ENCODE peak calls at places on chromosomes 3 and 15, in four cellular contexts. One of them, this sample, is unnamed.

GRCh38 chr3:139534444-139534812 is 5.1 kb downstream of the RBP1 start:
- DNase-seq in A549: no peak
- DNase-seq in AG04450: peak; percentile 84
- DNase-seq in foreskin fibroblast: peak; percentile 69
- DNase-seq in this sample: no peak

GRCh38 chr15:29050870-29051269 is 165.1 kb downstream of the APBA2 start:
- DNase-seq in A549: no peak
- DNase-seq in foreskin fibroblast: peak; percentile 85
- DNase-seq in AG04450: no peak
- DNase-seq in this sample: peak; percentile 42

GRCh38 chr15:80455668-80456442 is 51.7 kb downstream of the ARNT2 start:
- DNase-seq in AG04450: peak; percentile 93
- DNase-seq in A549: peak; percentile 83
- DNase-seq in foreskin fibroblast: peak; percentile 96
- DNase-seq in this sample: peak; percentile 93

GRCh38 chr15:61050844-61051569 is 178.1 kb downstream of the RORA start:
- DNase-seq in A549: no peak
- DNase-seq in foreskin fibroblast: no peak
- DNase-seq in AG04450: no peak
- DNase-seq in this sample: peak; percentile 13

GRCh38 chr3:14890470-14890869 is 56.9 kb upstream of the NR2C2 start:
- DNase-seq in AG04450: no peak
- DNase-seq in A549: no peak
- DNase-seq in foreskin fibroblast: no peak
- DNase-seq in this sample: no peak

GRCh38 chr15:64800476-64800875 is 25.0 kb downstream of the PIF1 start:
- DNase-seq in foreskin fibroblast: no peak
- DNase-seq in AG04450: no peak
- DNase-seq in A549: no peak
- DNase-seq in this sample: no peak

GRCh38 chr15:38557855-38558713 is 6.5 kb downstream of the RASGRP1 start:
- DNase-seq in A549: no peak
- DNase-seq in AG04450: no peak
- DNase-seq in foreskin fibroblast: no peak
- DNase-seq in this sample: no peak

GRCh38 chr3:42102569-42102968 is 11.4 kb downstream of the TRAK1 start:
- DNase-seq in A549: no peak
- DNase-seq in AG04450: no peak
- DNase-seq in foreskin fibroblast: no peak
- DNase-seq in this sample: no peak

GRCh38 chr3:73759290-73759689 is 134.5 kb upstream of the PDZRN3 start:
- DNase-seq in AG04450: no peak
- DNase-seq in foreskin fibroblast: peak; percentile 48
- DNase-seq in A549: no peak
- DNase-seq in this sample: no peak

GRCh38 chr3:144053121-144053520 is 81.5 kb downstream of the DIPK2A start:
- DNase-seq in AG04450: peak; percentile 34
- DNase-seq in foreskin fibroblast: peak; percentile 80
- DNase-seq in A549: no peak
- DNase-seq in this sample: peak; percentile 91

GRCh38 chr15:45112592-45113379 is 1.2 kb downstream of the DUOX2 start:
- DNase-seq in foreskin fibroblast: no peak
- DNase-seq in A549: peak; percentile 13
- DNase-seq in AG04450: no peak
- DNase-seq in this sample: no peak

GRCh38 chr3:101938262-101938847 is 89.0 kb downstream of the NFKBIZ start:
- DNase-seq in A549: no peak
- DNase-seq in AG04450: no peak
- DNase-seq in foreskin fibroblast: no peak
- DNase-seq in this sample: no peak

GRCh38 chr3:139260041-139260486 is 83.8 kb upstream of the MRPS22 start:
- DNase-seq in AG04450: no peak
- DNase-seq in foreskin fibroblast: no peak
- DNase-seq in A549: no peak
- DNase-seq in this sample: no peak

GRCh38 chr3:174955513-174956001 is 96.4 kb downstream of the NAALADL2 start:
- DNase-seq in foreskin fibroblast: peak; percentile 64
- DNase-seq in A549: peak; percentile 28
- DNase-seq in AG04450: no peak
- DNase-seq in this sample: peak; percentile 60

GRCh38 chr3:108218811-108219210 is 3.4 kb downstream of the IFT57 start:
- DNase-seq in AG04450: no peak
- DNase-seq in foreskin fibroblast: peak; percentile 34
- DNase-seq in A549: no peak
- DNase-seq in this sample: no peak

GRCh38 chr3:105747056-105747455 is 121.8 kb downstream of the CBLB start:
- DNase-seq in AG04450: no peak
- DNase-seq in foreskin fibroblast: peak; percentile 68
- DNase-seq in A549: peak; percentile 3
- DNase-seq in this sample: peak; percentile 39

GRCh38 chr15:20409247-20409646 is 132.4 kb downstream of the GOLGA6L6 start:
- DNase-seq in AG04450: no peak
- DNase-seq in foreskin fibroblast: no peak
- DNase-seq in A549: no peak
- DNase-seq in this sample: no peak

GRCh38 chr15:50229336-50229735 is 36.2 kb downstream of the HDC start:
- DNase-seq in AG04450: no peak
- DNase-seq in foreskin fibroblast: peak; percentile 67
- DNase-seq in A549: no peak
- DNase-seq in this sample: peak; percentile 54

GRCh38 chr3:69085543-69086132 is 901 bp downstream of the ARL6IP5 start:
- DNase-seq in A549: no peak
- DNase-seq in AG04450: no peak
- DNase-seq in foreskin fibroblast: peak; percentile 64
- DNase-seq in this sample: no peak

GRCh38 chr15:36632196-36632595 is 52.8 kb downstream of the CDIN1 start:
- DNase-seq in foreskin fibroblast: peak; percentile 69
- DNase-seq in AG04450: no peak
- DNase-seq in A549: no peak
- DNase-seq in this sample: peak; percentile 69

GRCh38 chr15:68312701-68313204 is 35.2 kb downstream of the FEM1B start:
- DNase-seq in A549: no peak
- DNase-seq in foreskin fibroblast: no peak
- DNase-seq in AG04450: no peak
- DNase-seq in this sample: no peak

GRCh38 chr3:36944012-36944640 is 728 bp downstream of the TRANK1 start:
- DNase-seq in AG04450: no peak
- DNase-seq in A549: peak; percentile 44
- DNase-seq in foreskin fibroblast: peak; percentile 81
- DNase-seq in this sample: peak; percentile 9

GRCh38 chr3:46369675-46370132 is 1.0 kb upstream of the CCR5 start:
- DNase-seq in AG04450: no peak
- DNase-seq in foreskin fibroblast: no peak
- DNase-seq in A549: no peak
- DNase-seq in this sample: no peak

GRCh38 chr3:140216249-140216648 is 281.3 kb downstream of the CLSTN2 start:
- DNase-seq in AG04450: no peak
- DNase-seq in foreskin fibroblast: no peak
- DNase-seq in A549: peak; percentile 10
- DNase-seq in this sample: no peak

GRCh38 chr15:88606437-88606794 is 14.7 kb upstream of the AEN start:
- DNase-seq in foreskin fibroblast: no peak
- DNase-seq in AG04450: no peak
- DNase-seq in A549: no peak
- DNase-seq in this sample: no peak

GRCh38 chr3:45235409-45235808 is 9.3 kb upstream of the TMEM158 start:
- DNase-seq in A549: no peak
- DNase-seq in foreskin fibroblast: no peak
- DNase-seq in AG04450: no peak
- DNase-seq in this sample: no peak

GRCh38 chr3:139655880-139656279 is 21.9 kb downstream of the NMNAT3 start:
- DNase-seq in foreskin fibroblast: peak; percentile 12
- DNase-seq in A549: no peak
- DNase-seq in AG04450: no peak
- DNase-seq in this sample: no peak

GRCh38 chr3:29695201-29695904 is 414.5 kb downstream of the RBMS3 start:
- DNase-seq in A549: no peak
- DNase-seq in foreskin fibroblast: peak; percentile 86
- DNase-seq in AG04450: peak; percentile 72
- DNase-seq in this sample: peak; percentile 67

GRCh38 chr3:27939940-27940339 is 217.8 kb upstream of the EOMES start:
- DNase-seq in A549: no peak
- DNase-seq in foreskin fibroblast: peak; percentile 40
- DNase-seq in AG04450: no peak
- DNase-seq in this sample: no peak

GRCh38 chr15:39645138-39645975 is 64.5 kb downstream of the THBS1 start:
- DNase-seq in AG04450: no peak
- DNase-seq in A549: no peak
- DNase-seq in foreskin fibroblast: no peak
- DNase-seq in this sample: no peak

GRCh38 chr3:46923559-46924350 is 46.2 kb downstream of the PTH1R start:
- DNase-seq in AG04450: no peak
- DNase-seq in foreskin fibroblast: peak; percentile 53
- DNase-seq in A549: peak; percentile 63
- DNase-seq in this sample: peak; percentile 24

GRCh38 chr3:112378989-112379692 is 46.2 kb downstream of the CD200 start:
- DNase-seq in A549: no peak
- DNase-seq in foreskin fibroblast: peak; percentile 77
- DNase-seq in AG04450: peak; percentile 75
- DNase-seq in this sample: no peak

GRCh38 chr3:64801856-64802255 is 114.1 kb upstream of the ADAMTS9 start:
- DNase-seq in A549: no peak
- DNase-seq in foreskin fibroblast: no peak
- DNase-seq in AG04450: no peak
- DNase-seq in this sample: no peak

GRCh38 chr15:92631721-92632120 is 23.9 kb downstream of the FAM174B start:
- DNase-seq in AG04450: no peak
- DNase-seq in A549: no peak
- DNase-seq in foreskin fibroblast: no peak
- DNase-seq in this sample: no peak

GRCh38 chr3:72744330-72744729 is 103.9 kb downstream of the SHQ1 start:
- DNase-seq in A549: no peak
- DNase-seq in AG04450: no peak
- DNase-seq in foreskin fibroblast: no peak
- DNase-seq in this sample: no peak

GRCh38 chr3:128372281-128372680 is 94.4 kb downstream of the DNAJB8 start:
- DNase-seq in A549: no peak
- DNase-seq in AG04450: no peak
- DNase-seq in foreskin fibroblast: no peak
- DNase-seq in this sample: no peak

GRCh38 chr3:128367726-128368125 is 99.0 kb downstream of the DNAJB8 start:
- DNase-seq in AG04450: no peak
- DNase-seq in foreskin fibroblast: peak; percentile 46
- DNase-seq in A549: no peak
- DNase-seq in this sample: no peak

GRCh38 chr3:128368626-128369025 is 98.1 kb downstream of the DNAJB8 start:
- DNase-seq in foreskin fibroblast: no peak
- DNase-seq in A549: no peak
- DNase-seq in AG04450: no peak
- DNase-seq in this sample: no peak

GRCh38 chr3:128369106-128369708 is 97.5 kb downstream of the DNAJB8 start:
- DNase-seq in AG04450: no peak
- DNase-seq in A549: no peak
- DNase-seq in foreskin fibroblast: no peak
- DNase-seq in this sample: no peak

GRCh38 chr3:128369881-128370642 is 96.6 kb downstream of the DNAJB8 start:
- DNase-seq in A549: no peak
- DNase-seq in AG04450: no peak
- DNase-seq in foreskin fibroblast: no peak
- DNase-seq in this sample: no peak
- TF ChIP-seq CTCF in A549: no peak
- TF ChIP-seq CTCF in AG04450: no peak
- TF ChIP-seq CTCF in foreskin fibroblast: no peak
- TF ChIP-seq CTCF in this sample: peak; percentile 20

GRCh38 chr3:66456711-66457173 is 44.1 kb downstream of the LRIG1 start:
- DNase-seq in foreskin fibroblast: no peak
- DNase-seq in AG04450: no peak
- DNase-seq in A549: no peak
- DNase-seq in this sample: no peak

GRCh38 chr3:66452247-66453040 is 48.4 kb downstream of the LRIG1 start:
- DNase-seq in AG04450: no peak
- DNase-seq in A549: no peak
- DNase-seq in foreskin fibroblast: no peak
- DNase-seq in this sample: no peak

GRCh38 chr3:66450389-66451022 is 50.3 kb downstream of the LRIG1 start:
- DNase-seq in AG04450: no peak
- DNase-seq in foreskin fibroblast: peak; percentile 78
- DNase-seq in A549: no peak
- DNase-seq in this sample: peak; percentile 45

GRCh38 chr3:66453525-66454463 is 47.0 kb downstream of the LRIG1 start:
- DNase-seq in foreskin fibroblast: no peak
- DNase-seq in A549: no peak
- DNase-seq in AG04450: no peak
- DNase-seq in this sample: no peak

DNA sequence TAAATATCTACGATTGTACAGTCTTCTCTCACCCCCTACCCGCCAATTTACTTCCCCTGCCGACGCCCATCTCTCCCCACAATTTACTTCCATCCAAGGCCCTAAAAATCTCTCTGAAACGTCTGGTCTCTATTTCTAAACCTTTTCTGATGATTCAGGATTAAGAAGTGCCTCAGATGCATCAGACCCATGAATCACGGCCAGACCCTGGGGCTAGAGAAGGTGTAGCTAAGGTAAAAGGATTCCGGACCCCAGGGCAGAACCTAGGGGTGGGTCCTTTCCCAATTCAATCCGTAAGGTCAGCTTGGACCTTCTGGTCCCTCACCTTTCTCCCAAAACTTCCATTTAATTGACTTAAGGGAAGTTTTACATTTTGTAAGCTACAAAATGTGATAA is 46.4 kb downstream of the LRIG1 start:
- DNase-seq in foreskin fibroblast: no peak
- DNase-seq in A549: no peak
- DNase-seq in AG04450: no peak
- DNase-seq in this sample: no peak
- TF ChIP-seq CTCF in foreskin fibroblast: no peak
- TF ChIP-seq CTCF in A549: no peak
- TF ChIP-seq CTCF in AG04450: no peak
- TF ChIP-seq CTCF in this sample: no peak

GRCh38 chr15:55784284-55784683 is 41.3 kb upstream of the PRTG start:
- DNase-seq in foreskin fibroblast: no peak
- DNase-seq in AG04450: no peak
- DNase-seq in A549: no peak
- DNase-seq in this sample: no peak

GRCh38 chr15:55786341-55786740 is 43.4 kb upstream of the PRTG start:
- DNase-seq in foreskin fibroblast: no peak
- DNase-seq in AG04450: no peak
- DNase-seq in A549: no peak
- DNase-seq in this sample: no peak

GRCh38 chr15:55795031-55795430 is 52.1 kb upstream of the PRTG start:
- DNase-seq in AG04450: no peak
- DNase-seq in foreskin fibroblast: no peak
- DNase-seq in A549: no peak
- DNase-seq in this sample: no peak

GRCh38 chr15:55791576-55792400 is 48.8 kb upstream of the PRTG start:
- DNase-seq in foreskin fibroblast: peak; percentile 89
- DNase-seq in A549: no peak
- DNase-seq in AG04450: no peak
- DNase-seq in this sample: peak; percentile 30

GRCh38 chr15:55789066-55789660 is 46.2 kb upstream of the PRTG start:
- DNase-seq in foreskin fibroblast: no peak
- DNase-seq in AG04450: no peak
- DNase-seq in A549: no peak
- DNase-seq in this sample: no peak
- TF ChIP-seq CTCF in foreskin fibroblast: peak; percentile 42
- TF ChIP-seq CTCF in AG04450: peak; percentile 48
- TF ChIP-seq CTCF in A549: peak; percentile 61
- TF ChIP-seq CTCF in this sample: peak; percentile 81

GRCh38 chr3:188584958-188585689 is 431.2 kb downstream of the LPP start:
- DNase-seq in foreskin fibroblast: no peak
- DNase-seq in AG04450: no peak
- DNase-seq in A549: no peak
- DNase-seq in this sample: no peak
- TF ChIP-seq CTCF in foreskin fibroblast: no peak
- TF ChIP-seq CTCF in AG04450: no peak
- TF ChIP-seq CTCF in A549: no peak
- TF ChIP-seq CTCF in this sample: peak; percentile 46